ENCODE peak calls at places on chromosomes 13 and 19, in five cellular contexts. W is H1, V is H9, L is PC-3, T is HepG2. K is an unnamed sample. For H4K20me1, the result is how much of the 10 kb centered on the place peaks cover.

GRCh38 chr13:112891477-112892401 is 77.3 kb upstream of the MCF2L start:
- DNase-seq in W (no peak), V (peak), L (no peak), T (no peak), K (no peak)

GRCh38 chr19:53157601-53158000 is 1.3 kb downstream of the ZNF347 start:
- DNase-seq in W (no peak), V (peak), L (peak), T (no peak), K (peak)

GRCh38 chr13:25905411-25906010 is 146.3 kb downstream of the SHISA2 start:
- DNase-seq in W (no peak), V (no peak), L (peak), T (no peak), K (no peak)

GRCh38 chr13:74132152-74132767 is 1.9 kb downstream of the KLF12 start:
- DNase-seq in W (no peak), V (no peak), L (peak), T (peak), K (peak)

GRCh38 chr13:67986234-67986633 is 756.1 kb upstream of the PCDH9 start:
- DNase-seq in W (no peak), V (no peak), L (no peak), T (no peak), K (no peak)

GRCh38 chr13:106561551-106562170 is 6.3 kb downstream of the ARGLU1 start:
- DNase-seq in W (no peak), V (no peak), L (no peak), T (no peak), K (peak)

GRCh38 chr13:110254751-110255553 is 52.0 kb downstream of the COL4A1 start:
- DNase-seq in W (no peak), V (no peak), L (no peak), T (no peak), K (no peak)

GRCh38 chr13:43422061-43422460 is 364.7 kb downstream of the ENOX1 start:
- DNase-seq in W (no peak), V (no peak), L (no peak), T (no peak), K (no peak)

GRCh38 chr19:35458821-35459391 is 10.8 kb downstream of the FFAR2 start:
- DNase-seq in W (no peak), V (no peak), L (no peak), T (peak), K (no peak)

GRCh38 chr19:20664917-20665781 is 3.8 kb upstream of the ZNF626 start:
- DNase-seq in W (no peak), V (peak), L (no peak), T (peak), K (peak)

GRCh38 chr13:29993196-29993595 is 142.8 kb upstream of the UBL3 start:
- DNase-seq in W (no peak), V (no peak), L (no peak), T (no peak), K (no peak)

GRCh38 chr13:76470991-76471390 is 415.2 kb downstream of the KCTD12 start:
- DNase-seq in W (no peak), V (no peak), L (no peak), T (no peak), K (no peak)

GRCh38 chr13:35741657-35742056 is 265.2 kb upstream of the MAB21L1 start:
- DNase-seq in W (no peak), V (no peak), L (no peak), T (no peak), K (no peak)

GRCh38 chr19:20179946-20180345 is 12.9 kb downstream of the ZNF486 start:
- DNase-seq in W (no peak), V (no peak), L (no peak), T (no peak), K (peak)

GRCh38 chr13:112955271-112955937 is 13.6 kb upstream of the MCF2L start:
- DNase-seq in W (no peak), V (no peak), L (no peak), T (no peak), K (no peak)

GRCh38 chr19:33988601-33989000 is 183.7 kb upstream of the LSM14A start:
- DNase-seq in W (no peak), V (no peak), L (no peak), T (no peak), K (no peak)

GRCh38 chr19:48102870-48103751 is 7.5 kb downstream of the PLA2G4C start:
- DNase-seq in W (no peak), V (peak), L (peak), T (peak), K (peak)

GRCh38 chr13:79267560-79267959 is 138.5 kb downstream of the RBM26 start:
- DNase-seq in W (no peak), V (no peak), L (no peak), T (no peak), K (no peak)

GRCh38 chr19:12703056-12703455 is 6.6 kb upstream of the FBXW9 start:
- DNase-seq in W (peak), V (peak), L (peak), T (peak), K (peak)

GRCh38 chr19:11203194-11204075 is 6.1 kb upstream of the KANK2 start:
- DNase-seq in W (peak), V (peak), L (peak), T (peak), K (peak)

GRCh38 chr13:36163809-36164308 is 32.7 kb upstream of the DCLK1 start:
- DNase-seq in W (no peak), V (no peak), L (peak), T (no peak), K (peak)

GRCh38 chr19:55287361-55288079 is 3.7 kb downstream of the BRSK1 start:
- DNase-seq in W (no peak), V (no peak), L (no peak), T (no peak), K (no peak)

GRCh38 chr13:34179481-34179880 is 361.5 kb downstream of the RFC3 start:
- DNase-seq in W (no peak), V (no peak), L (no peak), T (no peak), K (peak)

GRCh38 chr13:40527914-40528313 is 138.5 kb downstream of the FOXO1 start:
- DNase-seq in W (no peak), V (no peak), L (no peak), T (no peak), K (no peak)

GRCh38 chr13:82606008-82606407 is 1276.3 kb downstream of the SLITRK1 start:
- DNase-seq in W (no peak), V (no peak), L (no peak), T (no peak), K (no peak)
- TF ChIP-seq CTCF in W (no peak), V (no peak), L (no peak), T (no peak), K (no peak)

DNA sequence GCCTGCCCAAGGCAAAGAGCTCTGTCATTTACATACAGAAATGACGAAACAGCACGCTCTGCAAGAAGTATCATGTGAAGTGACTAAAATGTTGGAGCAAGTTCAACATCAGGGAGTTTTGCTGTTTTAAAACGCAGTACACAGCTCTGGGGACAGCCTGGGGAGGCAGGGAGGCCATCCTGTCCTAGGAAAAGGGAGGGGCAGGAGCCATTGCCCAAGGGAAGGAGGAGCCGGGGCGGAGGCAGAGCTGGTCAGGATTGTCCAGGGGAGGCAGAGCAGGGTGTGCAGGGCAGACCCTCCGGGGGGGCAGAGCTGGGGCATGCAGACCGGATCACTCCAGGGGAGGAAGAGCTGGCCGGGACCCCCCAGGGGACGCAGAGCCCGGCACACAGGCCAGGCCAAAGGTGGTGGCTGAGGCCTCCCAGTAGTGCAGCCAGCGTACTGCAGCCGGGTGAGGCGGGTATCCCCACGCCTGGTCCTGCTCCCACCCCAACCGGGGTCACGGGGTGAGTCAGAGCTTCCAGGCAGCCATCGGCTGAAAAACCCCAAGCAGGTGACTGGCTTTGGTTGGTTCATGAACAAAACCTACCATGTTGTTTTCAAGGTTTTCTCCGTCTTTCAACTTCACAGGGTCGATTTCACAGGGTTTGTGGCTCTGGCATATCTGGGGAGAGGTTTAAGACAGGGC is 41.9 kb upstream of the C13orf46 start:
- DNase-seq in W (no peak), V (no peak), L (peak), T (no peak), K (no peak)
- H3K9ac ChIP-seq in W (no peak), V (no peak), L (peak), T (no peak), K (no peak)

GRCh38 chr19:46898731-46899130 is 37.9 kb downstream of the ARHGAP35 start:
- DNase-seq in W (no peak), V (no peak), L (no peak), T (no peak), K (peak)
- H4K20me1 ChIP-seq in W (under half), V (under half), L (under half), T (under half), K (under half)

GRCh38 chr13:27533155-27533643 is 82.8 kb upstream of the MTIF3 start:
- DNase-seq in W (peak), V (peak), L (peak), T (peak), K (peak)

GRCh38 chr13:27535546-27535945 is 84.8 kb downstream of the LNX2 start:
- DNase-seq in W (no peak), V (no peak), L (no peak), T (no peak), K (no peak)

GRCh38 chr13:27534108-27534975 is 84.0 kb upstream of the MTIF3 start:
- DNase-seq in W (no peak), V (no peak), L (no peak), T (no peak), K (no peak)

GRCh38 chr13:27536361-27537101 is 83.8 kb downstream of the LNX2 start:
- DNase-seq in W (no peak), V (no peak), L (no peak), T (no peak), K (no peak)

GRCh38 chr13:27534976-27535370 is 84.6 kb upstream of the MTIF3 start:
- DNase-seq in W (no peak), V (no peak), L (no peak), T (no peak), K (peak)
- TF ChIP-seq CTCF in W (no peak), V (no peak), L (no peak), T (no peak), K (no peak)

DNA sequence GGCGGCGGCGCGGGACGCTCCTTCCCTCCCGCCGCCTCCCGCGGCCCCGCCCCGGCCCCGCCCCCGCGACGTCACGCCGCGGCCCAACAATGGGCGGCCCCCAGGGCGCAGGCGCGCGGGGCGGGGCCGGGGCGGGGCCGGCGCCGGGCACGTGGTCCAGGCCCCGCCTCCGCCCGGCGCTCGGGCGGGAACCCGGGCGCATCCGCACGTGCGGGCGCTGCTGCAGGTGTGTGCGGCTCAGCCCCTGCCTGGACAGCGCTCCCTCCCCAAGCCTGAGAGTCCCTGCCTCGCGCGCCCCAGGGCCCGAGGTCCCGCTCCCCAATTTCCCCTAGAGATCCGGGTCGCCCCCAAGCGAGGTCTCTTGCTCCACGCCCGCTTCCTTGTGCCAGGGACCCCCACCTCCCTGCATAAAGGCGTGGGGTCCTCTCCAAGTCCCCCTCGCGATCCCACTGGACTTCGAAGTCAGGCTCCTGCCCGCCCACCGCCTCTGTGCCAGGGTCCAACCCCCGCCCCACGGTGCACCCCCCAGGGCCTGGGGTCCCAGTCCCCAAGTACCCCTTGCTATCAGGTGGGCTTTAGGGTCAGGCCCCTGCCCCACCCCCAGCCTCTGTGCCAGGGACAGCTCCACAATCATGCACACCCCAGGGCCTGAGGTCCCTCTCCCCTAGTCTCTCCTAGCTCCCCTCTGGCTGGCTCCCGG is at the start of gene MEX3D:
- DNase-seq in W (no peak), V (peak), L (peak), T (peak), K (peak)
- H3K9ac ChIP-seq in W (peak), V (peak), L (peak), T (peak), K (peak)

DNA sequence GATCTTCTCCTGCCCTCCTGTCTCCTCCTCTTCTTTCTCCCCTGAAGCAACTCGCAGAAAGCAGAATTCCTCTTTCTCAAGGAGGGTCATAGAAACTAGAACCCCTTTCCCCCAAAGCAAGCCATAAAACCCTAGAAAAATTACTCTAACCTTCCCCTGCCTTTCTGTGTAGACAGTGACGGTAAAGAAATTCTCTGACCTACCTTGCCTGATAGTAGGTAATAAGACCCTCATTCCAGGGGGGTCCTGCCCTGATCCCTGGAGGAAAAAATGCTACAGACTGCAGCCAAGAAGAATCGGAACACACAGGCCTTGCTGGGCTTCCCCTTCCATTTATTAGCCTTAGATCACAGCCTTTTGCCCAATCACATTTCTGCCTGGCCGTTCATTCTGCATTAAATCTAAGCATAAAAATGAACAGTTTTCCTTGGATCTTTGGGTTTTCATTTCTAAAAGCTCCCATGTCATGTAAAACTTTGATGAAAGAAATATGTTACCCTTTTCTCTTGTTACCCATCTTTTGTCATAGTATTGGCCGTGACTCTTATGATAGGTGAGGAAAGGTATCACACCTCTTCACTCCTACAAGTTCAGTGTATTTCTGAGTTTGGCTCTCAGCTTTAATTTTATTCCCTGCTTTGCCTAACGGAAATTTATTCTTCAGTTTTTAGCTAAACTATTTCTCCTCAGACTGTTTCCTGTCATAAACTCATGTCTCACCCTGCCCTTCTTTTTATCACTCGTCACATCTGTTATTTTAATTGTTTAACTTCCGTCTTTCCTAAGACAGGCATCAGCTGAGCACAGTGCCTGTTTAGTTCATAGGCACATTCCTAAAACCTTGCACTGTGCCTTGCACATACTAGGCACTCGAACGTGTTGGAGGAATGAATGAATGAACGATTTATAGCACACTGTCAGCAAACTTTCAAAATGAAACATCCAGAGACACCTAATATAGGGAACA is 20.4 kb upstream of the CPB2 start:
- DNase-seq in W (no peak), V (no peak), L (no peak), T (no peak), K (no peak)
- H4K20me1 ChIP-seq in W (under half), V (under half), L (under half), T (under half), K (under half)

GRCh38 chr13:19888799-19889198 is 25.4 kb upstream of the ZMYM5 start:
- DNase-seq in W (no peak), V (no peak), L (peak), T (no peak), K (peak)
- TF ChIP-seq CTCF in W (no peak), V (peak), L (peak), T (no peak), K (peak)

GRCh38 chr19:2609389-2610116 is 92.9 kb downstream of the GNG7 start:
- DNase-seq in W (no peak), V (no peak), L (no peak), T (no peak), K (no peak)

GRCh38 chr19:2610637-2611482 is 91.6 kb downstream of the GNG7 start:
- DNase-seq in W (peak), V (peak), L (peak), T (peak), K (peak)

GRCh38 chr19:2607712-2608601 is 94.5 kb downstream of the GNG7 start:
- DNase-seq in W (no peak), V (no peak), L (no peak), T (no peak), K (no peak)

GRCh38 chr19:2611483-2612464 is 90.7 kb downstream of the GNG7 start:
- DNase-seq in W (no peak), V (no peak), L (no peak), T (no peak), K (no peak)

GRCh38 chr19:2608602-2608922 is 93.9 kb downstream of the GNG7 start:
- DNase-seq in W (no peak), V (no peak), L (no peak), T (no peak), K (no peak)
- H3K9ac ChIP-seq in W (no peak), V (no peak), L (no peak), T (no peak), K (no peak)

GRCh38 chr19:7743425-7743841 is 3.9 kb downstream of the CD209 start:
- DNase-seq in W (no peak), V (no peak), L (no peak), T (no peak), K (no peak)
- H4K20me1 ChIP-seq in W (under half), V (under half), L (under half), T (under half), K (under half)

DNA sequence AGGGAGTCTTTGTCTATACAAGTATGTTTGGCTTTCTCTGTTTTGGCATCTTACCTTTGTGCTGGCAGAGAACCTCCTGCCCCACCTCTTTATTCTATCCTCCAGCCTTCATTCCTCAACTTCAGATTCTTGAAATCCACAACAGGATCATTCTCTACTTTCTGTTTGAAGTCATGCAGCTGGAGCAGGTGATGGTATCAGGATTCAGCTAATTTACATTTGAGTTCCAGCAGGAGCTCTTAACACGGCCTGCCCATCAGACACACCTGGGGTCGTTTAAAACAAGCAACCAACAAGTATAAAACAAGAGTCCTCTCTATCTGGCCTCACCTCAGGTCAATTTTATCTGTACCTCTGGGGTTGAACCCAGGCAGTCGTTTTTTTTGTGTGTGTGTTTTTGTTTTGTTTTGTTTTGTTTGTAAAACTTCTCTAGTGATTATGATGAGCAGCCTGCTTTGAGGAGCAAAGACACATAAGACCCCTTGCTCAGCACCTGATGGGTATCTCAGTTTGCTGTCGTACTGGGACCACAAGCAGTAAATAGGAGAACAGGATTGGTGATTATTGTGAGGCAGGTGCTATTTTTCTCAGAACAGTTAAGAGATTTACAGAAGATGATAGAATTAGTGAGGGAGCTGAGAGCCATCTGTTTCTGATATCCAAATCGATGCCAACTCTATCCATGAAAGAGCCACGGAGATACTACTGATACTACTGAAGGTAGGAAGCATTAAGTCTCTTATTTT is 78.4 kb downstream of the GPC6 start:
- DNase-seq in W (no peak), V (no peak), L (no peak), T (no peak), K (no peak)
- TF ChIP-seq CTCF in W (no peak), V (no peak), L (no peak), T (no peak), K (no peak)

K was measured in fibroblast of lung.